ENCODE peak calls at places on chromosome 19, in five cellular contexts. D, P, W, U and S are unnamed samples.

GRCh38 chr19:54461201-54462071 is 2.1 kb downstream of the LENG9 start:
- DNase-seq in P (no peak), D (peak; percentile 50), W (peak; percentile 67), U (no peak), S (no peak)

GRCh38 chr19:19546751-19547162 is 8.7 kb downstream of the CILP2 start:
- DNase-seq in D (no peak), W (no peak), U (no peak), P (no peak), S (no peak)

GRCh38 chr19:12694641-12695040 is 1.8 kb downstream of the FBXW9 start:
- DNase-seq in D (no peak), U (no peak), P (no peak), W (no peak), S (no peak)

GRCh38 chr19:16326401-16327130 is 1.9 kb downstream of the KLF2 start:
- DNase-seq in U (no peak), W (no peak), P (peak; percentile 68), D (peak; percentile 62), S (no peak)

GRCh38 chr19:19606021-19606420 is 12.5 kb downstream of the PBX4 start:
- DNase-seq in W (no peak), P (no peak), D (no peak), U (no peak), S (no peak)

GRCh38 chr19:6765738-6766356 is 1.4 kb downstream of the SH2D3A start:
- DNase-seq in U (peak; percentile 98), W (no peak), P (peak; percentile 95), D (no peak), S (peak; percentile 70)

GRCh38 chr19:38561658-38562057 is 56.1 kb downstream of the MAP4K1 start:
- DNase-seq in D (no peak), P (no peak), W (no peak), U (no peak), S (no peak)

GRCh38 chr19:47725759-47726401 is 12.7 kb downstream of the EHD2 start:
- DNase-seq in W (no peak), P (peak; percentile 95), U (no peak), D (no peak), S (no peak)

GRCh38 chr19:13881692-13882418 is 4.9 kb downstream of the NANOS3 start:
- DNase-seq in D (peak; percentile 46), U (peak; percentile 50), W (no peak), P (peak; percentile 70), S (no peak)

GRCh38 chr19:50952890-50953289 is at the start of gene KLK5:
- DNase-seq in P (no peak), D (no peak), W (no peak), U (no peak), S (no peak)

GRCh38 chr19:46133101-46133627 is 8.7 kb upstream of the IGFL3 start:
- DNase-seq in D (peak; percentile 89), P (no peak), U (peak; percentile 39), W (no peak), S (no peak)

GRCh38 chr19:29923653-29924052 is 18.4 kb upstream of the URI1 start:
- DNase-seq in U (no peak), D (no peak), P (no peak), W (no peak), S (no peak)

GRCh38 chr19:19297759-19298158 is 22.6 kb downstream of the SUGP1 start:
- DNase-seq in D (no peak), P (no peak), W (no peak), U (no peak), S (no peak)

GRCh38 chr19:39327990-39328705 is 7.5 kb upstream of the LRFN1 start:
- DNase-seq in U (peak; percentile 89), D (peak; percentile 80), W (peak; percentile 84), P (peak; percentile 91), S (peak; percentile 97)

GRCh38 chr19:15495151-15495550 is 13.2 kb upstream of the CYP4F22 start:
- DNase-seq in W (no peak), D (no peak), U (no peak), P (no peak), S (no peak)

GRCh38 chr19:49689133-49690072 is at the start of gene ADM5:
- DNase-seq in U (peak; percentile 80), P (peak; percentile 80), W (no peak), D (no peak), S (peak; percentile 63)

GRCh38 chr19:45119582-45119981 is 26.6 kb downstream of the PPP1R37 start:
- DNase-seq in W (no peak), U (no peak), P (no peak), D (no peak), S (no peak)

GRCh38 chr19:18385675-18386542 is at the start of gene GDF15:
- DNase-seq in U (peak; percentile 98), D (peak; percentile 92), P (peak; percentile 94), W (peak; percentile 84), S (peak; percentile 47)

GRCh38 chr19:27705896-27706295 is 1507.1 kb downstream of the UQCRFS1 start:
- DNase-seq in W (no peak), U (no peak), D (no peak), P (no peak), S (no peak)

GRCh38 chr19:54517483-54517882 is 14.9 kb downstream of the LAIR2 start:
- DNase-seq in U (peak; percentile 39), P (no peak), W (no peak), D (peak; percentile 33), S (no peak)

GRCh38 chr19:28420731-28421550 is 792.0 kb downstream of the UQCRFS1 start:
- DNase-seq in P (no peak), W (no peak), D (no peak), U (no peak), S (no peak)

GRCh38 chr19:46860846-46861690 is at the start of gene ARHGAP35:
- DNase-seq in U (peak; percentile 31), D (peak; percentile 93), W (no peak), P (peak; percentile 72), S (peak; percentile 76)

GRCh38 chr19:33205110-33205509 is 11.0 kb downstream of the LRP3 start:
- DNase-seq in U (no peak), W (no peak), D (no peak), P (no peak), S (no peak)

GRCh38 chr19:51468545-51468920 is 9.8 kb upstream of the CEACAM18 start:
- DNase-seq in U (no peak), D (no peak), P (no peak), W (no peak), S (no peak)

GRCh38 chr19:4910594-4911273 is 1.4 kb downstream of the UHRF1 start:
- DNase-seq in D (peak; percentile 64), P (no peak), W (no peak), U (no peak), S (no peak)

GRCh38 chr19:16222806-16223205 is 25.1 kb downstream of the AP1M1 start:
- DNase-seq in U (no peak), W (no peak), D (peak; percentile 24), P (no peak), S (no peak)

GRCh38 chr19:29566496-29567054 is 39.5 kb upstream of the POP4 start:
- DNase-seq in U (no peak), D (no peak), P (no peak), W (peak; percentile 40), S (no peak)

GRCh38 chr19:46614114-46614701 is 10.7 kb downstream of the PTGIR start:
- DNase-seq in W (peak; percentile 91), D (peak; percentile 87), P (peak; percentile 89), U (peak; percentile 85), S (peak; percentile 93)

GRCh38 chr19:10231624-10232228 is 595 bp upstream of the S1PR2 start:
- DNase-seq in W (no peak), D (no peak), P (no peak), U (no peak), S (no peak)

GRCh38 chr19:10228393-10228792 is 2.7 kb downstream of the S1PR2 start:
- DNase-seq in P (no peak), D (no peak), U (no peak), W (no peak), S (no peak)

GRCh38 chr19:10230155-10230903 is 802 bp downstream of the S1PR2 start:
- DNase-seq in P (peak; percentile 82), U (peak; percentile 48), W (peak; percentile 73), D (peak; percentile 79), S (peak; percentile 58)

GRCh38 chr19:10228925-10229324 is 2.2 kb downstream of the S1PR2 start:
- DNase-seq in D (peak; percentile 77), U (no peak), W (no peak), P (no peak), S (no peak)

GRCh38 chr19:10230904-10231623 is at the start of gene S1PR2:
- DNase-seq in W (peak; percentile 83), U (peak; percentile 73), D (peak; percentile 91), P (peak; percentile 91), S (peak; percentile 75)
- TF ChIP-seq CTCF in W (no peak), U (no peak), D (no peak), P (no peak), S (no peak)

GRCh38 chr19:35754365-35755139 is 2.3 kb downstream of the HSPB6 start:
- DNase-seq in U (no peak), D (no peak), W (no peak), P (no peak), S (no peak)
- TF ChIP-seq CTCF in U (no peak), D (no peak), W (no peak), P (no peak), S (no peak)

DNA sequence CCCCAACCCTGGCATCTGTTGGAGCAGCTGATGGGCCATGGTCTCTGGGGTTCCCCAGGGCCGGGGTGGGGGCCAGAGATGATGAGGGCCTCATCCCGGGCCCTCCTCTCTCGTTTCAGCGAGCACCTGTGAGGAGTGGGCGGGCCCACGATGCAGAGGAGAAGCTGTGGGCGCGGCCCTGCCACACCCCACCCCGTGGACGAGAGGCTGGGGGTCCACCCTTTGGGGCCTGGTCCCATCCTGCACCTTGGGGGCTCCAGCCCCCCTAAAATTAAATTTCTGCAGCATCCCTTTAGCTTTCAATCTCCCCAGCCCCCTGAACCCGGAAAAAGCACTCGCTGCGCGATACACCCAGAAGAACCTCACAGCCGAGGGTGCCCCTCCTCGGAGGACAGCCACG is 5.6 kb downstream of the HMG20B start:
- DNase-seq in P (no peak), U (no peak), D (no peak), W (no peak), S (no peak)
- TF ChIP-seq CTCF in P (no peak), U (no peak), D (no peak), W (no peak), S (no peak)

DNA sequence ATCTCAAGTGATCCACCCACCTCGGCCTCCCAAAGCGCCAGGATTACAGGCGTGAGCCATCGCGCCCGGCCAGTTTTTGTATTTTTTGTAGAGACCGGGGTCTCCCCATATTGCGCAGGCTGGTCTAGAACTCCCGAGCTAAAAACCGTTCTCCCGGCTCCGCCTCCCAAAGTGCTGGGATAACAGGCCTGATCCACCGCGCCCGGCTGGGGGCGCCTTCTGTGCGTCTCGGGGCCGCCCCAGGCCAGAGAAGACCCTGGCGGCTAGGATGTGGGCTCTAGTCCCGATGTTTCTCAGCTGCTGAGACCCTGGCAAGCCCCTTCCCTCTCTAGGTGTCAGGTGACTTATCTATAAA is 3.6 kb downstream of the ARHGAP45 start:
- DNase-seq in D (no peak), U (no peak), P (no peak), W (no peak), S (no peak)
- TF ChIP-seq CTCF in D (peak; percentile 24), U (no peak), P (no peak), W (no peak), S (no peak)

GRCh38 chr19:11551603-11552235 is 7.3 kb downstream of the ELOF1 start:
- DNase-seq in P (no peak), D (no peak), W (peak; percentile 87), U (no peak), S (no peak)
- TF ChIP-seq CTCF in P (peak; percentile 18), D (peak; percentile 44), W (peak; percentile 55), U (no peak), S (no peak)